ENCODE peak calls at places on chromosomes 16 and 17, in seven cellular contexts. One of them, this sample, is unnamed.

GRCh38 chr16:2784536-2785100 is 2.7 kb downstream of the PRSS33 start:
- DNase-seq in A549: no peak
- DNase-seq in BE2C: no peak
- DNase-seq in NB4: no peak
- DNase-seq in caudate nucleus: no peak
- DNase-seq in prostate gland: no peak
- DNase-seq in activated CD4-positive, alpha-beta T cell treated with anti-CD3 and anti-CD28 coated beads, Interleukin-2, amount 10 ng/mL, durations not matched to agents 7 days and 5 days: no peak
- DNase-seq in this sample: no peak

GRCh38 chr16:5604770-5605169 is 507.2 kb upstream of the EEF2KMT start:
- DNase-seq in NB4: peak
- DNase-seq in caudate nucleus: peak
- DNase-seq in prostate gland: no peak
- DNase-seq in activated CD4-positive, alpha-beta T cell treated with anti-CD3 and anti-CD28 coated beads, Interleukin-2, amount 10 ng/mL, durations not matched to agents 7 days and 5 days: no peak
- DNase-seq in A549: peak
- DNase-seq in BE2C: peak
- DNase-seq in this sample: peak

GRCh38 chr16:85935391-85935956 is 36.5 kb downstream of the IRF8 start:
- DNase-seq in NB4: no peak
- DNase-seq in activated CD4-positive, alpha-beta T cell treated with anti-CD3 and anti-CD28 coated beads, Interleukin-2, amount 10 ng/mL, durations not matched to agents 7 days and 5 days: no peak
- DNase-seq in A549: no peak
- DNase-seq in prostate gland: no peak
- DNase-seq in caudate nucleus: no peak
- DNase-seq in BE2C: no peak
- DNase-seq in this sample: no peak

GRCh38 chr17:64739316-64740058 is 77.4 kb upstream of the SMURF2 start:
- DNase-seq in activated CD4-positive, alpha-beta T cell treated with anti-CD3 and anti-CD28 coated beads, Interleukin-2, amount 10 ng/mL, durations not matched to agents 7 days and 5 days: no peak
- DNase-seq in A549: no peak
- DNase-seq in caudate nucleus: no peak
- DNase-seq in BE2C: no peak
- DNase-seq in prostate gland: no peak
- DNase-seq in NB4: no peak
- DNase-seq in this sample: peak

GRCh38 chr16:83051451-83051850 is 424.7 kb downstream of the CDH13 start:
- DNase-seq in A549: no peak
- DNase-seq in NB4: no peak
- DNase-seq in caudate nucleus: no peak
- DNase-seq in BE2C: no peak
- DNase-seq in activated CD4-positive, alpha-beta T cell treated with anti-CD3 and anti-CD28 coated beads, Interleukin-2, amount 10 ng/mL, durations not matched to agents 7 days and 5 days: no peak
- DNase-seq in prostate gland: no peak
- DNase-seq in this sample: no peak

GRCh38 chr16:69514366-69514765 is 51.4 kb upstream of the NFAT5 start:
- DNase-seq in prostate gland: no peak
- DNase-seq in BE2C: no peak
- DNase-seq in caudate nucleus: no peak
- DNase-seq in activated CD4-positive, alpha-beta T cell treated with anti-CD3 and anti-CD28 coated beads, Interleukin-2, amount 10 ng/mL, durations not matched to agents 7 days and 5 days: no peak
- DNase-seq in A549: no peak
- DNase-seq in NB4: no peak
- DNase-seq in this sample: no peak

GRCh38 chr16:50718761-50719400 is 23.0 kb upstream of the CYLD start:
- DNase-seq in A549: no peak
- DNase-seq in BE2C: no peak
- DNase-seq in caudate nucleus: no peak
- DNase-seq in prostate gland: peak
- DNase-seq in activated CD4-positive, alpha-beta T cell treated with anti-CD3 and anti-CD28 coated beads, Interleukin-2, amount 10 ng/mL, durations not matched to agents 7 days and 5 days: no peak
- DNase-seq in NB4: no peak
- DNase-seq in this sample: no peak

GRCh38 chr16:86595983-86596605 is 17.7 kb downstream of the FOXL1 start:
- DNase-seq in caudate nucleus: no peak
- DNase-seq in A549: no peak
- DNase-seq in NB4: no peak
- DNase-seq in BE2C: no peak
- DNase-seq in activated CD4-positive, alpha-beta T cell treated with anti-CD3 and anti-CD28 coated beads, Interleukin-2, amount 10 ng/mL, durations not matched to agents 7 days and 5 days: no peak
- DNase-seq in prostate gland: no peak
- DNase-seq in this sample: peak

GRCh38 chr17:32854177-32854576 is 22.7 kb downstream of the MYO1D start:
- DNase-seq in caudate nucleus: no peak
- DNase-seq in activated CD4-positive, alpha-beta T cell treated with anti-CD3 and anti-CD28 coated beads, Interleukin-2, amount 10 ng/mL, durations not matched to agents 7 days and 5 days: no peak
- DNase-seq in prostate gland: no peak
- DNase-seq in A549: no peak
- DNase-seq in BE2C: no peak
- DNase-seq in NB4: no peak
- DNase-seq in this sample: peak

GRCh38 chr17:80855968-80856862 is 135.4 kb upstream of the CHMP6 start:
- DNase-seq in BE2C: peak
- DNase-seq in NB4: peak
- DNase-seq in caudate nucleus: no peak
- DNase-seq in A549: peak
- DNase-seq in activated CD4-positive, alpha-beta T cell treated with anti-CD3 and anti-CD28 coated beads, Interleukin-2, amount 10 ng/mL, durations not matched to agents 7 days and 5 days: peak
- DNase-seq in prostate gland: no peak
- DNase-seq in this sample: peak

GRCh38 chr16:28304214-28304613 is 11.9 kb downstream of the SBK1 start:
- DNase-seq in BE2C: no peak
- DNase-seq in caudate nucleus: no peak
- DNase-seq in activated CD4-positive, alpha-beta T cell treated with anti-CD3 and anti-CD28 coated beads, Interleukin-2, amount 10 ng/mL, durations not matched to agents 7 days and 5 days: peak
- DNase-seq in prostate gland: no peak
- DNase-seq in NB4: peak
- DNase-seq in A549: peak
- DNase-seq in this sample: peak

GRCh38 chr17:17942846-17943245 is 29.4 kb downstream of the TOM1L2 start:
- DNase-seq in A549: no peak
- DNase-seq in activated CD4-positive, alpha-beta T cell treated with anti-CD3 and anti-CD28 coated beads, Interleukin-2, amount 10 ng/mL, durations not matched to agents 7 days and 5 days: no peak
- DNase-seq in NB4: no peak
- DNase-seq in prostate gland: no peak
- DNase-seq in caudate nucleus: no peak
- DNase-seq in BE2C: no peak
- DNase-seq in this sample: peak

GRCh38 chr17:29573871-29574731 is 5.6 kb downstream of the TP53I13 start:
- DNase-seq in BE2C: no peak
- DNase-seq in activated CD4-positive, alpha-beta T cell treated with anti-CD3 and anti-CD28 coated beads, Interleukin-2, amount 10 ng/mL, durations not matched to agents 7 days and 5 days: no peak
- DNase-seq in caudate nucleus: no peak
- DNase-seq in prostate gland: no peak
- DNase-seq in A549: no peak
- DNase-seq in NB4: no peak
- DNase-seq in this sample: no peak

GRCh38 chr17:52895272-52895671 is 736.8 kb upstream of the CA10 start:
- DNase-seq in NB4: no peak
- DNase-seq in activated CD4-positive, alpha-beta T cell treated with anti-CD3 and anti-CD28 coated beads, Interleukin-2, amount 10 ng/mL, durations not matched to agents 7 days and 5 days: no peak
- DNase-seq in prostate gland: no peak
- DNase-seq in BE2C: no peak
- DNase-seq in A549: no peak
- DNase-seq in caudate nucleus: no peak
- DNase-seq in this sample: no peak

GRCh38 chr17:40525294-40525693 is 23.9 kb upstream of the TNS4 start:
- DNase-seq in prostate gland: no peak
- DNase-seq in NB4: no peak
- DNase-seq in caudate nucleus: no peak
- DNase-seq in BE2C: no peak
- DNase-seq in A549: peak
- DNase-seq in activated CD4-positive, alpha-beta T cell treated with anti-CD3 and anti-CD28 coated beads, Interleukin-2, amount 10 ng/mL, durations not matched to agents 7 days and 5 days: no peak
- DNase-seq in this sample: no peak

GRCh38 chr16:10859650-10860049 is 17.4 kb upstream of the CIITA start:
- DNase-seq in activated CD4-positive, alpha-beta T cell treated with anti-CD3 and anti-CD28 coated beads, Interleukin-2, amount 10 ng/mL, durations not matched to agents 7 days and 5 days: no peak
- DNase-seq in BE2C: no peak
- DNase-seq in prostate gland: no peak
- DNase-seq in NB4: no peak
- DNase-seq in caudate nucleus: no peak
- DNase-seq in A549: no peak
- DNase-seq in this sample: no peak

GRCh38 chr16:11233727-11234376 is 22.2 kb downstream of the SOCS1 start:
- DNase-seq in activated CD4-positive, alpha-beta T cell treated with anti-CD3 and anti-CD28 coated beads, Interleukin-2, amount 10 ng/mL, durations not matched to agents 7 days and 5 days: peak
- DNase-seq in BE2C: no peak
- DNase-seq in NB4: peak
- DNase-seq in prostate gland: no peak
- DNase-seq in caudate nucleus: no peak
- DNase-seq in A549: no peak
- DNase-seq in this sample: no peak

GRCh38 chr16:24737391-24737871 is 8.0 kb downstream of the TNRC6A start:
- DNase-seq in BE2C: no peak
- DNase-seq in prostate gland: no peak
- DNase-seq in caudate nucleus: no peak
- DNase-seq in A549: no peak
- DNase-seq in activated CD4-positive, alpha-beta T cell treated with anti-CD3 and anti-CD28 coated beads, Interleukin-2, amount 10 ng/mL, durations not matched to agents 7 days and 5 days: no peak
- DNase-seq in NB4: no peak
- DNase-seq in this sample: peak

GRCh38 chr17:9016941-9017552 is 4.3 kb upstream of the NTN1 start:
- DNase-seq in prostate gland: no peak
- DNase-seq in A549: no peak
- DNase-seq in caudate nucleus: no peak
- DNase-seq in BE2C: no peak
- DNase-seq in activated CD4-positive, alpha-beta T cell treated with anti-CD3 and anti-CD28 coated beads, Interleukin-2, amount 10 ng/mL, durations not matched to agents 7 days and 5 days: no peak
- DNase-seq in NB4: peak
- DNase-seq in this sample: no peak